ENCODE peak calls at places on chromosomes 16 and 17, in seven cellular contexts. Q, Z, K, W, U, E and C are unnamed samples.

GRCh38 chr16:7651803-7652570 is 319.3 kb downstream of the RBFOX1 start:
- DNase-seq in U (no peak), Q (no peak), E (no peak), Z (no peak), K (no peak), W (no peak), C (no peak)

GRCh38 chr17:2337811-2338657 is 733 bp downstream of the SGSM2 start:
- DNase-seq in K (peak; percentile 66), E (peak; percentile 51), U (no peak), W (no peak), Q (peak; percentile 63), Z (peak; percentile 35), C (peak; percentile 62)

GRCh38 chr17:57294629-57295501 is 38.5 kb downstream of the MSI2 start:
- DNase-seq in W (no peak), U (no peak), E (no peak), Q (no peak), K (no peak), Z (peak; percentile 25), C (no peak)

GRCh38 chr16:81036751-81037350 is 1.2 kb downstream of the ATMIN start:
- DNase-seq in E (no peak), K (no peak), Q (no peak), Z (no peak), W (no peak), U (no peak), C (no peak)

GRCh38 chr16:69706256-69706974 is 19.9 kb downstream of the NQO1 start:
- DNase-seq in Q (no peak), W (no peak), U (no peak), Z (no peak), K (no peak), E (no peak), C (peak; percentile 72)

GRCh38 chr16:89445166-89445565 is 45.2 kb downstream of the ANKRD11 start:
- DNase-seq in Q (no peak), Z (no peak), K (no peak), E (no peak), U (no peak), W (no peak), C (no peak)

GRCh38 chr17:49976828-49977202 is 7.8 kb downstream of the DLX4 start:
- DNase-seq in Z (no peak), U (no peak), E (no peak), K (no peak), W (no peak), Q (no peak), C (no peak)

GRCh38 chr16:19868421-19868820 is 16.2 kb downstream of the GPRC5B start:
- DNase-seq in Z (no peak), E (no peak), Q (no peak), U (no peak), K (no peak), W (no peak), C (no peak)

GRCh38 chr16:35750701-35751104 is 2291.3 kb downstream of the TP53TG3F start:
- DNase-seq in K (no peak), W (no peak), U (no peak), Q (no peak), E (no peak), Z (no peak), C (no peak)

GRCh38 chr17:40179923-40180659 is 2.8 kb downstream of the RAPGEFL1 start:
- DNase-seq in Q (no peak), U (no peak), K (no peak), Z (no peak), E (no peak), W (no peak), C (no peak)

GRCh38 chr16:70745536-70746025 is 55.4 kb downstream of the VAC14 start:
- DNase-seq in K (no peak), U (no peak), Z (no peak), E (no peak), Q (no peak), W (no peak), C (no peak)

GRCh38 chr17:19644493-19645210 is 3.9 kb upstream of the ALDH3A2 start:
- DNase-seq in Z (no peak), K (no peak), E (no peak), Q (no peak), U (no peak), W (no peak), C (no peak)

GRCh38 chr17:71501716-71502115 is 619.1 kb upstream of the SOX9 start:
- DNase-seq in Z (no peak), E (no peak), W (no peak), U (no peak), K (no peak), Q (no peak), C (no peak)

GRCh38 chr17:40516581-40517285 is 15.3 kb upstream of the TNS4 start:
- DNase-seq in Z (peak; percentile 74), E (no peak), W (no peak), K (no peak), Q (peak; percentile 28), U (no peak), C (peak; percentile 22)

GRCh38 chr17:28230011-28230410 is 89.0 kb upstream of the TMEM97 start:
- DNase-seq in K (no peak), Q (peak; percentile 20), E (no peak), U (no peak), W (no peak), Z (no peak), C (no peak)

GRCh38 chr17:81968850-81969812 is 8.1 kb upstream of the NOTUM start:
- DNase-seq in U (no peak), K (no peak), Z (no peak), Q (no peak), E (no peak), W (no peak), C (no peak)

GRCh38 chr16:71919033-71919432 is 23.7 kb downstream of the IST1 start:
- DNase-seq in U (no peak), E (no peak), W (no peak), Z (no peak), Q (no peak), K (no peak), C (no peak)

GRCh38 chr16:5502467-5502869 is 404.9 kb upstream of the EEF2KMT start:
- DNase-seq in Q (no peak), U (no peak), E (no peak), K (no peak), W (no peak), Z (no peak), C (no peak)

GRCh38 chr16:17107450-17107849 is 363.3 kb downstream of the XYLT1 start:
- DNase-seq in Z (no peak), Q (no peak), U (no peak), K (no peak), E (no peak), W (no peak), C (no peak)

GRCh38 chr17:79986441-79987186 is 49.1 kb downstream of the TBC1D16 start:
- DNase-seq in Z (no peak), K (peak; percentile 89), E (no peak), Q (no peak), W (no peak), U (no peak), C (no peak)

GRCh38 chr16:86044241-86044671 is 145.3 kb downstream of the IRF8 start:
- DNase-seq in Z (peak; percentile 23), W (peak; percentile 23), Q (peak; percentile 38), K (no peak), U (no peak), E (no peak), C (peak; percentile 72)

GRCh38 chr17:60390223-60390622 is 1.7 kb downstream of the USP32 start:
- DNase-seq in U (no peak), Q (no peak), Z (no peak), E (peak; percentile 38), K (no peak), W (no peak), C (peak; percentile 85)

GRCh38 chr16:6362321-6362720 is 970.3 kb upstream of the RBFOX1 start:
- DNase-seq in E (no peak), W (no peak), Z (no peak), Q (no peak), K (no peak), U (no peak), C (no peak)

GRCh38 chr17:29567362-29568330 is 809 bp upstream of the ABHD15 start:
- DNase-seq in U (peak; percentile 59), Q (peak; percentile 77), E (peak; percentile 69), Z (peak; percentile 57), K (peak; percentile 77), W (no peak), C (peak; percentile 40)
- TF ChIP-seq CTCF in U (peak; percentile 35), Q (peak; percentile 33), E (no peak), Z (peak; percentile 32), K (peak; percentile 40), W (peak; percentile 22), C (peak; percentile 13)

DNA sequence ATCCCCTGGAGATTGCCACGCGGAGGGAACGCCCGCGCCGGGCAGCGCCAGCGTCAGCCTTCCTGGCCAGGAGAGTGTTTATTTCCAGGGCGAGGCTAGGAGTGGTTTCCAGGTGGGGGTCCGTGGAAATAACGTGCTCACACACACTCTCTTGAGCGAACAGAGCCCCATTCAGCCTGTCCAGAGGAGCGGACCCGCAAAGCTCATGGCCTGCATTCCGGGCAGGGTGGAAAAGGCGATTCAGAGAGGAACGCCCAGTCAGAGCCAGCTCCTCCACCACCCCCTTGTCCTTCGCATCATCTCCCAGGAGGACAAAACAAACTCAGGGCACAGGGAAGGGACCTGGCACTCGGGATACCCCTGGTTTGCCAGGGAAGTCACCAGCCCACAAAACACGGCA is 40.2 kb downstream of the SDK2 start:
- DNase-seq in Z (no peak), U (no peak), W (no peak), K (no peak), Q (no peak), E (no peak), C (no peak)
- H3K27me3 ChIP-seq in Z (no peaks in the 10 kb centered on the region), U (no peaks in the 10 kb centered on the region), W (no peaks in the 10 kb centered on the region), K (no peaks in the 10 kb centered on the region), Q (no peaks in the 10 kb centered on the region), E (no peaks in the 10 kb centered on the region), C (no peaks in the 10 kb centered on the region)

GRCh38 chr16:25092489-25092888 is 19.1 kb upstream of the LCMT1 start:
- DNase-seq in Q (no peak), W (no peak), Z (no peak), K (no peak), U (no peak), E (no peak), C (no peak)
- H3K27ac ChIP-seq in Q (no peak overlapping the region), W (no peak overlapping the region), Z (no peak overlapping the region), K (no peak overlapping the region), U (no peak overlapping the region), E (no peak overlapping the region), C (no peak overlapping the region)

GRCh38 chr17:33303254-33303653 is 10.2 kb upstream of the ASIC2 start:
- DNase-seq in W (no peak), Z (no peak), Q (no peak), E (no peak), U (no peak), K (no peak), C (no peak)

GRCh38 chr17:33302394-33302793 is 9.3 kb upstream of the ASIC2 start:
- DNase-seq in Z (no peak), Q (no peak), U (no peak), K (no peak), W (no peak), E (no peak), C (no peak)

GRCh38 chr17:33294994-33295393 is 1.9 kb upstream of the ASIC2 start:
- DNase-seq in K (no peak), Z (no peak), W (no peak), E (no peak), U (no peak), Q (no peak), C (no peak)

GRCh38 chr17:33297643-33298042 is 4.5 kb upstream of the ASIC2 start:
- DNase-seq in K (no peak), Z (no peak), E (no peak), U (no peak), W (no peak), Q (no peak), C (no peak)

DNA sequence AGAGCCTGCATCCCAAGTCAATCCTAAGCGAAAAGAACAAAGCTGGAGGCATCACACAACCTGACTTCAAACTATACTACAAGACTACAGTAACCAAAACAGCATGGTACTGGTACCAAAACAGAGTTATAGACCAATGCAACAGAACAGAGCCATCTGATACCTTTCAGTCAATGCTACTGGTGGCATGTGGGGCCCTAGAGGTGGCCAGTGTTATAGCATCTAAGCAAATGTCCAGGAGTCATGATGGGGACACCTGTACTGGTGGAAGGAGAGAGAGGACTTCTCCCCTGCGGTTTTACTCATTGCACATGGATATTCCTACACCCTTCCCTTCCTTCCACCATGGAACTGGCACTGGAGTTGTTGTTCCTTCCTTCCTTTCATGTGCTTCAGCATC is 6.0 kb upstream of the ASIC2 start:
- DNase-seq in W (no peak), E (no peak), K (no peak), Z (no peak), U (no peak), Q (no peak), C (no peak)
- TF ChIP-seq CTCF in W (no peak), E (no peak), K (no peak), Z (no peak), U (no peak), Q (no peak), C (no peak)